ENCODE peak calls at places on chromosomes 13 and 19, in five cellular contexts. U is mucosa of gallbladder, G is ACHN, Q is substantia nigra, A is hypothalamus. S is an unnamed sample.

GRCh38 chr19:28422046-28422445 is 790.9 kb downstream of the UQCRFS1 start:
- DNase-seq in U (no peak), G (no peak), Q (no peak), A (no peak), S (no peak)

GRCh38 chr13:112967666-112968379 is 1.2 kb upstream of the MCF2L start:
- DNase-seq in U (no peak), G (no peak), Q (no peak), A (no peak), S (no peak)

GRCh38 chr19:4375164-4375619 is 25.2 kb downstream of the SH3GL1 start:
- DNase-seq in U (peak), G (peak), Q (no peak), A (no peak), S (no peak)

GRCh38 chr13:110393761-110394160 is 86.7 kb downstream of the COL4A2 start:
- DNase-seq in U (no peak), G (no peak), Q (no peak), A (no peak), S (no peak)

GRCh38 chr19:49870309-49870901 is 3.0 kb upstream of the PNKP start:
- DNase-seq in U (no peak), G (no peak), Q (no peak), A (no peak), S (no peak)

GRCh38 chr19:39144487-39145071 is 19.0 kb downstream of the PAK4 start:
- DNase-seq in U (no peak), G (no peak), Q (no peak), A (no peak), S (no peak)

GRCh38 chr19:30442715-30443114 is 70.5 kb downstream of the ZNF536 start:
- DNase-seq in U (no peak), G (no peak), Q (no peak), A (no peak), S (no peak)

GRCh38 chr19:6278740-6279619 is 795 bp downstream of the MLLT1 start:
- DNase-seq in U (no peak), G (no peak), Q (no peak), A (no peak), S (no peak)

GRCh38 chr19:46903458-46903857 is 42.7 kb downstream of the ARHGAP35 start:
- DNase-seq in U (no peak), G (no peak), Q (no peak), A (no peak), S (no peak)

GRCh38 chr19:11092181-11092538 is 2.9 kb downstream of the LDLR start:
- DNase-seq in U (peak), G (peak), Q (no peak), A (no peak), S (no peak)

GRCh38 chr13:33490461-33491327 is 205.1 kb upstream of the STARD13 start:
- DNase-seq in U (no peak), G (no peak), Q (no peak), A (peak), S (no peak)

GRCh38 chr19:33302175-33302973 is at the start of gene CEBPA:
- DNase-seq in U (peak), G (peak), Q (no peak), A (peak), S (peak)

GRCh38 chr19:3576696-3577443 is 4.1 kb downstream of the HMG20B start:
- DNase-seq in U (peak), G (no peak), Q (no peak), A (peak), S (peak)

GRCh38 chr19:34269968-34270621 is 15.7 kb downstream of the GARRE1 start:
- DNase-seq in U (peak), G (peak), Q (no peak), A (no peak), S (peak)

GRCh38 chr19:495440-496332 is 600 bp upstream of the MADCAM1 start:
- DNase-seq in U (no peak), G (peak), Q (no peak), A (no peak), S (no peak)

GRCh38 chr13:84607614-84608013 is 725.3 kb upstream of the SLITRK1 start:
- DNase-seq in U (no peak), G (peak), Q (no peak), A (no peak), S (peak)

GRCh38 chr19:11138659-11139526 is 16.7 kb downstream of the SPC24 start:
- DNase-seq in U (peak), G (peak), Q (peak), A (peak), S (peak)

GRCh38 chr19:49581007-49581508 is at the start of gene PRRG2:
- DNase-seq in U (no peak), G (no peak), Q (no peak), A (no peak), S (no peak)

GRCh38 chr13:44160549-44161278 is 212.9 kb upstream of the SERP2 start:
- DNase-seq in U (no peak), G (no peak), Q (no peak), A (no peak), S (no peak)

GRCh38 chr19:1253514-1254080 is 5.2 kb downstream of the MIDN start:
- DNase-seq in U (no peak), G (no peak), Q (no peak), A (no peak), S (peak)

GRCh38 chr13:31945202-31945978 is 86.2 kb upstream of the FRY start:
- DNase-seq in U (peak), G (peak), Q (no peak), A (no peak), S (peak)

GRCh38 chr19:35549879-35550523 is 4.6 kb downstream of the TMEM147 start:
- DNase-seq in U (no peak), G (no peak), Q (no peak), A (no peak), S (no peak)

GRCh38 chr13:101972191-101972590 is 429.7 kb downstream of the FGF14 start:
- DNase-seq in U (no peak), G (no peak), Q (no peak), A (no peak), S (no peak)

GRCh38 chr13:106678646-106679045 is 110.7 kb upstream of the ARGLU1 start:
- DNase-seq in U (no peak), G (no peak), Q (no peak), A (no peak), S (no peak)

GRCh38 chr19:11063434-11063833 is 25.8 kb upstream of the LDLR start:
- DNase-seq in U (no peak), G (no peak), Q (no peak), A (no peak), S (no peak)

GRCh38 chr19:27671876-27672275 is 1541.1 kb downstream of the UQCRFS1 start:
- DNase-seq in U (no peak), G (no peak), Q (no peak), A (no peak), S (no peak)

GRCh38 chr13:45604892-45605291 is 10.6 kb downstream of the ERICH6B start:
- DNase-seq in U (no peak), G (no peak), Q (no peak), A (no peak), S (no peak)

GRCh38 chr19:13156968-13157882 is 7.0 kb downstream of the IER2 start:
- DNase-seq in U (no peak), G (no peak), Q (no peak), A (no peak), S (no peak)

GRCh38 chr19:9431475-9431874 is 3.9 kb downstream of the ZNF266 start:
- DNase-seq in U (peak), G (no peak), Q (no peak), A (no peak), S (peak)